ENCODE peak calls at places on chromosomes 16 and 17, in ten cellular contexts. One of them, this sample, is unnamed.

GRCh38 chr16:3610698-3611144 is 685 bp downstream of the SLX4 start:
- DNase-seq in GM12865: peak
- DNase-seq in AG09319: no peak
- DNase-seq in stomach: no peak
- DNase-seq in BJ: no peak
- DNase-seq in neural crest cell: no peak
- DNase-seq in cardiac fibroblast: peak
- DNase-seq in K562: no peak
- DNase-seq in thoracic aorta: no peak
- DNase-seq in astrocyte of the cerebellum: no peak
- DNase-seq in this sample: no peak

GRCh38 chr16:11201498-11202259 is 54.3 kb downstream of the SOCS1 start:
- DNase-seq in GM12865: peak
- DNase-seq in AG09319: peak
- DNase-seq in stomach: peak
- DNase-seq in BJ: peak
- DNase-seq in neural crest cell: no peak
- DNase-seq in cardiac fibroblast: peak
- DNase-seq in K562: peak
- DNase-seq in thoracic aorta: no peak
- DNase-seq in astrocyte of the cerebellum: no peak
- DNase-seq in this sample: no peak

GRCh38 chr17:16521070-16521727 is 29.2 kb upstream of the LRRC75A start:
- DNase-seq in GM12865: peak
- DNase-seq in AG09319: peak
- DNase-seq in stomach: peak
- DNase-seq in BJ: peak
- DNase-seq in neural crest cell: peak
- DNase-seq in cardiac fibroblast: peak
- DNase-seq in K562: peak
- DNase-seq in thoracic aorta: no peak
- DNase-seq in astrocyte of the cerebellum: peak
- DNase-seq in this sample: peak

GRCh38 chr17:18331879-18332278 is 16.8 kb downstream of the SMCR8 start:
- DNase-seq in GM12865: no peak
- DNase-seq in AG09319: no peak
- DNase-seq in stomach: no peak
- DNase-seq in BJ: no peak
- DNase-seq in neural crest cell: no peak
- DNase-seq in cardiac fibroblast: no peak
- DNase-seq in K562: no peak
- DNase-seq in thoracic aorta: no peak
- DNase-seq in astrocyte of the cerebellum: no peak
- DNase-seq in this sample: peak

GRCh38 chr17:59506907-59507726 is 58.3 kb upstream of the DHX40 start:
- DNase-seq in GM12865: no peak
- DNase-seq in AG09319: no peak
- DNase-seq in stomach: no peak
- DNase-seq in BJ: no peak
- DNase-seq in neural crest cell: no peak
- DNase-seq in cardiac fibroblast: peak
- DNase-seq in K562: no peak
- DNase-seq in thoracic aorta: no peak
- DNase-seq in astrocyte of the cerebellum: no peak
- DNase-seq in this sample: no peak

GRCh38 chr16:23514381-23515152 is 4.3 kb upstream of the GGA2 start:
- DNase-seq in GM12865: no peak
- DNase-seq in AG09319: no peak
- DNase-seq in stomach: no peak
- DNase-seq in BJ: no peak
- DNase-seq in neural crest cell: no peak
- DNase-seq in cardiac fibroblast: no peak
- DNase-seq in K562: no peak
- DNase-seq in thoracic aorta: no peak
- DNase-seq in astrocyte of the cerebellum: no peak
- DNase-seq in this sample: peak

GRCh38 chr17:13365331-13365730 is 236.4 kb downstream of the HS3ST3A1 start:
- DNase-seq in GM12865: no peak
- DNase-seq in AG09319: no peak
- DNase-seq in stomach: no peak
- DNase-seq in BJ: no peak
- DNase-seq in neural crest cell: no peak
- DNase-seq in cardiac fibroblast: peak
- DNase-seq in K562: no peak
- DNase-seq in thoracic aorta: no peak
- DNase-seq in astrocyte of the cerebellum: no peak
- DNase-seq in this sample: no peak

GRCh38 chr16:88264641-88265285 is 118.0 kb upstream of the ZNF469 start:
- DNase-seq in GM12865: peak
- DNase-seq in AG09319: peak
- DNase-seq in stomach: peak
- DNase-seq in BJ: peak
- DNase-seq in neural crest cell: no peak
- DNase-seq in cardiac fibroblast: peak
- DNase-seq in K562: peak
- DNase-seq in thoracic aorta: peak
- DNase-seq in astrocyte of the cerebellum: peak
- DNase-seq in this sample: peak

GRCh38 chr17:9938764-9939163 is 33.7 kb upstream of the RCVRN start:
- DNase-seq in GM12865: no peak
- DNase-seq in AG09319: no peak
- DNase-seq in stomach: no peak
- DNase-seq in BJ: no peak
- DNase-seq in neural crest cell: no peak
- DNase-seq in cardiac fibroblast: no peak
- DNase-seq in K562: no peak
- DNase-seq in thoracic aorta: no peak
- DNase-seq in astrocyte of the cerebellum: no peak
- DNase-seq in this sample: no peak

GRCh38 chr16:78431701-78432100 is 332.2 kb downstream of the WWOX start:
- DNase-seq in GM12865: no peak
- DNase-seq in AG09319: no peak
- DNase-seq in stomach: no peak
- DNase-seq in BJ: no peak
- DNase-seq in neural crest cell: no peak
- DNase-seq in cardiac fibroblast: no peak
- DNase-seq in K562: no peak
- DNase-seq in thoracic aorta: no peak
- DNase-seq in astrocyte of the cerebellum: no peak
- DNase-seq in this sample: no peak

GRCh38 chr17:74536890-74537289 is 5.6 kb upstream of the CD300LB start:
- DNase-seq in GM12865: no peak
- DNase-seq in AG09319: no peak
- DNase-seq in stomach: no peak
- DNase-seq in BJ: no peak
- DNase-seq in neural crest cell: no peak
- DNase-seq in cardiac fibroblast: no peak
- DNase-seq in K562: no peak
- DNase-seq in thoracic aorta: no peak
- DNase-seq in astrocyte of the cerebellum: no peak
- DNase-seq in this sample: no peak

GRCh38 chr16:27640277-27640600 is 90.3 kb downstream of the KATNIP start:
- DNase-seq in GM12865: no peak
- DNase-seq in AG09319: no peak
- DNase-seq in stomach: no peak
- DNase-seq in BJ: no peak
- DNase-seq in neural crest cell: no peak
- DNase-seq in cardiac fibroblast: no peak
- DNase-seq in K562: no peak
- DNase-seq in thoracic aorta: no peak
- DNase-seq in astrocyte of the cerebellum: no peak
- DNase-seq in this sample: no peak

DNA sequence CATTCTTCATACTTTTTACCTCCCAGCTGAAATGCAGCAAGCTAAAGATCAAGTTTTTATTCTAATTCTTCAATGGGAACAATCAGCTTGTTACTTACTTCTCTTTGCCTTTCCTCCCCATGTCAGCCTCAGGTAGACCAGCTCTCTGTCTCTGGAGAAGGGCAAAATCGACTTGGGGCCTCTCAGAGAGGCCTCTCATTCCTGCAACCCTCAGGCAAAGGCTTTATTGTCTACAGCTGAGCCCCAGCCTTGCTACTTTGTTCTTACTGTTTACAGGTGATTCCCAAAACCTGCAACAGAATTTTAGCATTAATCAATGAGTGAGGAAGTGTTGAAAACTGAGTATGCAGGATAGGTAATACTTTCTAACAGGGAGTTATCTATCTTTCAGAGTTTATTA is 148.6 kb downstream of the KIF2B start:
- DNase-seq in GM12865: no peak
- DNase-seq in AG09319: no peak
- DNase-seq in stomach: no peak
- DNase-seq in BJ: no peak
- DNase-seq in neural crest cell: no peak
- DNase-seq in cardiac fibroblast: no peak
- DNase-seq in K562: no peak
- DNase-seq in thoracic aorta: no peak
- DNase-seq in astrocyte of the cerebellum: no peak
- DNase-seq in this sample: no peak
- TF ChIP-seq CTCF in GM12865: no peak
- TF ChIP-seq CTCF in AG09319: no peak
- TF ChIP-seq CTCF in stomach: no peak
- TF ChIP-seq CTCF in BJ: no peak
- TF ChIP-seq CTCF in neural crest cell: no peak
- TF ChIP-seq CTCF in cardiac fibroblast: no peak
- TF ChIP-seq CTCF in K562: no peak
- TF ChIP-seq CTCF in thoracic aorta: no peak
- TF ChIP-seq CTCF in astrocyte of the cerebellum: no peak
- TF ChIP-seq CTCF in this sample: no peak

GRCh38 chr17:42819939-42820535 is 4.0 kb downstream of the BECN1 start:
- DNase-seq in GM12865: peak
- DNase-seq in AG09319: no peak
- DNase-seq in stomach: peak
- DNase-seq in BJ: no peak
- DNase-seq in neural crest cell: peak
- DNase-seq in cardiac fibroblast: peak
- DNase-seq in K562: peak
- DNase-seq in thoracic aorta: no peak
- DNase-seq in astrocyte of the cerebellum: no peak
- DNase-seq in this sample: peak
- TF ChIP-seq CTCF in GM12865: peak
- TF ChIP-seq CTCF in AG09319: peak
- TF ChIP-seq CTCF in stomach: peak
- TF ChIP-seq CTCF in BJ: peak
- TF ChIP-seq CTCF in neural crest cell: peak
- TF ChIP-seq CTCF in cardiac fibroblast: peak
- TF ChIP-seq CTCF in K562: peak
- TF ChIP-seq CTCF in thoracic aorta: peak
- TF ChIP-seq CTCF in astrocyte of the cerebellum: peak
- TF ChIP-seq CTCF in this sample: peak

GRCh38 chr17:40364121-40364861 is at the start of gene GJD3:
- DNase-seq in GM12865: no peak
- DNase-seq in AG09319: no peak
- DNase-seq in stomach: no peak
- DNase-seq in BJ: no peak
- DNase-seq in neural crest cell: no peak
- DNase-seq in cardiac fibroblast: no peak
- DNase-seq in K562: peak
- DNase-seq in thoracic aorta: no peak
- DNase-seq in astrocyte of the cerebellum: no peak
- DNase-seq in this sample: no peak

GRCh38 chr17:40363480-40363838 is 1.1 kb downstream of the GJD3 start:
- DNase-seq in GM12865: no peak
- DNase-seq in AG09319: no peak
- DNase-seq in stomach: no peak
- DNase-seq in BJ: no peak
- DNase-seq in neural crest cell: no peak
- DNase-seq in cardiac fibroblast: peak
- DNase-seq in K562: no peak
- DNase-seq in thoracic aorta: no peak
- DNase-seq in astrocyte of the cerebellum: no peak
- DNase-seq in this sample: no peak

GRCh38 chr17:40361063-40361924 is 3.2 kb downstream of the GJD3 start:
- DNase-seq in GM12865: no peak
- DNase-seq in AG09319: no peak
- DNase-seq in stomach: no peak
- DNase-seq in BJ: no peak
- DNase-seq in neural crest cell: no peak
- DNase-seq in cardiac fibroblast: no peak
- DNase-seq in K562: no peak
- DNase-seq in thoracic aorta: no peak
- DNase-seq in astrocyte of the cerebellum: no peak
- DNase-seq in this sample: no peak

GRCh38 chr17:40361925-40362695 is 2.4 kb downstream of the GJD3 start:
- DNase-seq in GM12865: no peak
- DNase-seq in AG09319: no peak
- DNase-seq in stomach: no peak
- DNase-seq in BJ: no peak
- DNase-seq in neural crest cell: no peak
- DNase-seq in cardiac fibroblast: no peak
- DNase-seq in K562: no peak
- DNase-seq in thoracic aorta: no peak
- DNase-seq in astrocyte of the cerebellum: no peak
- DNase-seq in this sample: no peak

DNA sequence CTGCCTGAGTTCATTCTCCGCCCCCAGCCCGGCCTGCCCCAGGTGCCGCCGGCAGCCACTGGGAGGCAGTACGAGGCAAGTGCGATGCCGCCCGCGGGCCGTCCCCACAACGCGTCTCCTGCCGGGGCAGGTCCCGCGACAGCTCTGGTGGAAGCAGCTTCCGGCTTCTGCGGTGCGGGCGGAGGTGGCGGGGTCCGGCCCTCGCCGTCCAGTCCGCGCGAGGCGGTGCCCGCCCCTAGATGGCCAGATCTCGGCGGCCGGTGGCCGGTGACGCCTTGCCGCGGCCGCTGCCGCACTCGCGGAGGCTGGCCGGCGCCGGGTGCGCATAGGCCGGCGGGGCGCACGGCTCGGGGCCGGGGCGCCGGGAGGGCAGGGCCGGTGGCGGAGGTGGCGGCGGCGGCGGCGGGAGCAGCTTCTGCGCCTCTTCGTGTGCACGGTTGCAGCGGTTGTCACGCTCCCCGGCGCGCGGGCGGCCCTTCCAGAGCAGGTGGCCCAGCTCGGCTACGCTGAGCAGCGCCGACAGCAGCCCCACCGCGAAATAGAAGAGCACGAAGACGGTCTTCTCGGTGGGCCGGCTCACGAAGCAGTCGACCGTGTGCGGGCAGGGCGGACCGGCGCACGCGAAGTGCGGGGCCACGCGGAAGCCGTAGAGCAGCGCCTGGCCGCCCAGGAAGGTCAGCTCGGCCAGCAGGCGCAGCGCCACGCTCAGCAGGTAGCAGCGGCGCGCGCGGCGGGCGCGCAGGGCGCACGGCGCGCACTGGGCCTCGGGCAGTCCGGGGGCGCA is 1.6 kb downstream of the GJD3 start:
- DNase-seq in GM12865: peak
- DNase-seq in AG09319: no peak
- DNase-seq in stomach: peak
- DNase-seq in BJ: no peak
- DNase-seq in neural crest cell: peak
- DNase-seq in cardiac fibroblast: peak
- DNase-seq in K562: peak
- DNase-seq in thoracic aorta: no peak
- DNase-seq in astrocyte of the cerebellum: no peak
- DNase-seq in this sample: peak
- TF ChIP-seq CTCF in GM12865: peak
- TF ChIP-seq CTCF in AG09319: peak
- TF ChIP-seq CTCF in stomach: peak
- TF ChIP-seq CTCF in BJ: peak
- TF ChIP-seq CTCF in neural crest cell: peak
- TF ChIP-seq CTCF in cardiac fibroblast: peak
- TF ChIP-seq CTCF in K562: peak
- TF ChIP-seq CTCF in thoracic aorta: peak
- TF ChIP-seq CTCF in astrocyte of the cerebellum: peak
- TF ChIP-seq CTCF in this sample: peak

GRCh38 chr16:57283214-57283955 is 1.1 kb downstream of the PLLP start:
- DNase-seq in GM12865: no peak
- DNase-seq in AG09319: no peak
- DNase-seq in stomach: peak
- DNase-seq in BJ: no peak
- DNase-seq in neural crest cell: no peak
- DNase-seq in cardiac fibroblast: no peak
- DNase-seq in K562: no peak
- DNase-seq in thoracic aorta: no peak
- DNase-seq in astrocyte of the cerebellum: no peak
- DNase-seq in this sample: no peak
- TF ChIP-seq CTCF in GM12865: no peak
- TF ChIP-seq CTCF in AG09319: no peak
- TF ChIP-seq CTCF in stomach: no peak
- TF ChIP-seq CTCF in BJ: no peak
- TF ChIP-seq CTCF in neural crest cell: no peak
- TF ChIP-seq CTCF in cardiac fibroblast: no peak
- TF ChIP-seq CTCF in K562: no peak
- TF ChIP-seq CTCF in thoracic aorta: no peak
- TF ChIP-seq CTCF in astrocyte of the cerebellum: no peak
- TF ChIP-seq CTCF in this sample: no peak

This sample was measured in activated CD8-positive, alpha-beta T cell treated with anti-CD3 and anti-CD28 coated beads for 36 hours.